ENCODE peak calls at places on chromosomes 5 and 9, in ten cellular contexts. N is bronchial epithelial cell; X is lung; Y is K562; E is AG04449; J is CD8-positive, alpha-beta T cell; Q is esophagus squamous epithelium; F is uterus; S is mesothelial cell of epicardium; C is MM.1S. L is an unnamed sample.

GRCh38 chr9:5025416-5025815 is 40.3 kb downstream of the JAK2 start:
- DNase-seq in J (no peak), Y (no peak), X (no peak), F (no peak), C (no peak), Q (no peak), S (no peak), E (no peak), N (peak), L (no peak)

GRCh38 chr9:118230319-118230718 is 526.1 kb downstream of the TLR4 start:
- DNase-seq in X (no peak), E (no peak), Y (no peak), J (no peak), Q (no peak), S (no peak), N (no peak), C (no peak), F (no peak), L (no peak)

GRCh38 chr5:32852535-32852934 is 141.4 kb downstream of the NPR3 start:
- DNase-seq in C (no peak), S (no peak), F (no peak), X (no peak), Y (no peak), E (peak), Q (no peak), J (no peak), N (peak), L (no peak)

GRCh38 chr9:129412814-129413536 is 207.9 kb downstream of the C9orf50 start:
- DNase-seq in E (peak), Q (no peak), C (peak), S (no peak), J (no peak), Y (peak), N (peak), X (peak), F (peak), L (no peak)

GRCh38 chr5:151257731-151258715 is 5.0 kb downstream of the GM2A start:
- DNase-seq in F (no peak), S (no peak), N (peak), Q (no peak), Y (no peak), J (no peak), E (no peak), X (no peak), C (no peak), L (no peak)

GRCh38 chr5:37539459-37539858 is 160.3 kb downstream of the WDR70 start:
- DNase-seq in F (no peak), N (peak), Y (no peak), C (no peak), X (no peak), S (no peak), J (no peak), E (no peak), Q (no peak), L (no peak)

GRCh38 chr9:129579294-129579693 is 41.6 kb downstream of the C9orf50 start:
- DNase-seq in E (no peak), J (no peak), Y (no peak), S (no peak), N (no peak), Q (no peak), F (no peak), X (no peak), C (no peak), L (no peak)

GRCh38 chr9:131776473-131776872 is 36.6 kb upstream of the RAPGEF1 start:
- DNase-seq in J (no peak), S (peak), F (no peak), C (peak), X (no peak), Y (peak), Q (no peak), E (no peak), N (peak), L (no peak)

GRCh38 chr5:120017523-120017922 is 388.2 kb downstream of the FAM170A start:
- DNase-seq in E (no peak), F (no peak), X (no peak), S (no peak), Y (no peak), C (no peak), N (peak), J (no peak), Q (no peak), L (no peak)

GRCh38 chr5:74490814-74491213 is 149.7 kb downstream of the ENC1 start:
- DNase-seq in S (no peak), X (no peak), Y (no peak), J (no peak), Q (no peak), N (peak), F (no peak), E (no peak), C (peak), L (no peak)

GRCh38 chr5:7592910-7593309 is 197.0 kb downstream of the ADCY2 start:
- DNase-seq in Y (no peak), E (no peak), N (no peak), X (no peak), S (no peak), C (peak), Q (no peak), J (no peak), F (no peak), L (no peak)

GRCh38 chr9:113612828-113613227 is 149.3 kb downstream of the RGS3 start:
- DNase-seq in S (no peak), Q (no peak), Y (no peak), E (no peak), C (no peak), F (no peak), X (no peak), J (no peak), N (no peak), L (no peak)

GRCh38 chr9:37753489-37754190 is at the start of gene TRMT10B:
- DNase-seq in J (peak), Q (no peak), S (peak), F (peak), C (peak), Y (peak), E (no peak), X (peak), N (peak), L (peak)

GRCh38 chr5:180121799-180122198 is 50.2 kb upstream of the RNF130 start:
- DNase-seq in J (no peak), S (no peak), F (no peak), N (no peak), X (no peak), Y (no peak), C (no peak), Q (no peak), E (no peak), L (no peak)

GRCh38 chr5:157431544-157432200 is 28.3 kb upstream of the NIPAL4 start:
- DNase-seq in Q (no peak), S (no peak), X (no peak), N (peak), Y (no peak), F (no peak), J (no peak), E (peak), C (peak), L (no peak)

GRCh38 chr9:27436234-27436633 is 87.9 kb upstream of the IFNK start:
- DNase-seq in Q (no peak), J (no peak), F (no peak), E (no peak), Y (no peak), N (peak), C (no peak), X (no peak), S (no peak), L (no peak)

DNA sequence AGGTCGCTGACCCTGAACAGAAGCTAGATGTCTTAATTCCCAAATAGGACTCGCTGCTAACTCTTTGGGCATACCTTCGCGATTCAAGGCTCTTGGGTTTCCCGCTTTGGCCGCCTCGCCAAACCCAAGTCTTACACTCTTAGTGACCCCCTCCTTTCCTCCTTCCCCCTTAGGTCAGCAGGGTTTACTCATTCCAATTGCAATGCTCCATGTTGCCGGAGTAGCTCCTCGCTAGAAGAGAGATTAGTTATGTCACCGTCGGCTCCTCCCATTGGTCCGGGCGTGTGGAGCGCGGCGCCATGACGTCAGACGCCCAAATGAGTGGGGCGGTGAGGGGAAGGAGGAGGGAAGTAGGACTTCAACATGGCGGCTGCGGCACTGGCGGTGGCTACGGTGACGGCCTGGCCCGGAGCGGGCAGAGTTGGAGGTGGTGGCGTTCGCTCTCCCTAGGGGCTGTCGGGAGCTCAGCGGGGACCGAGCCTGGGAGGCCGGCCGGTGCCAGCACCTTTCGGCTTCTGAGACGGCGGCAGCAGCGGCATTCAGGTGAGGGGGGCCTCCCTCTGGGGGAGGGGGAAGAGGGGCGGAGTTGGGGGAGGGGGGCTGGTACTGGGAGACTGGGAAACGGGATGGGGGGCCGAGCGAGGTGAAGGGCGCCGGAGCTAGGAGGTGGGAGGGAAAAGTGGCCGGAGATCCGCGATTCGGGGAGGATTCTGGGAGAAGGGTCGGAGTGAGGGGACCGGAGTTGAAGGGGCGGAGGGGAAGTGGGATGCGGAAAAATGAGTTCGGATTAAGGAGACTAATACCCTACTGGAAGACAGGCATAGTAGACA is at the start of gene UBAP1:
- DNase-seq in E (peak), Y (peak), Q (peak), X (peak), N (peak), S (peak), C (peak), F (peak), J (peak), L (peak)
- TF ChIP-seq CTCF in E (no peak), Y (no peak), Q (peak), X (no peak), N (no peak), S (no peak), C (no peak), F (no peak), J (no peak), L (no peak)

DNA sequence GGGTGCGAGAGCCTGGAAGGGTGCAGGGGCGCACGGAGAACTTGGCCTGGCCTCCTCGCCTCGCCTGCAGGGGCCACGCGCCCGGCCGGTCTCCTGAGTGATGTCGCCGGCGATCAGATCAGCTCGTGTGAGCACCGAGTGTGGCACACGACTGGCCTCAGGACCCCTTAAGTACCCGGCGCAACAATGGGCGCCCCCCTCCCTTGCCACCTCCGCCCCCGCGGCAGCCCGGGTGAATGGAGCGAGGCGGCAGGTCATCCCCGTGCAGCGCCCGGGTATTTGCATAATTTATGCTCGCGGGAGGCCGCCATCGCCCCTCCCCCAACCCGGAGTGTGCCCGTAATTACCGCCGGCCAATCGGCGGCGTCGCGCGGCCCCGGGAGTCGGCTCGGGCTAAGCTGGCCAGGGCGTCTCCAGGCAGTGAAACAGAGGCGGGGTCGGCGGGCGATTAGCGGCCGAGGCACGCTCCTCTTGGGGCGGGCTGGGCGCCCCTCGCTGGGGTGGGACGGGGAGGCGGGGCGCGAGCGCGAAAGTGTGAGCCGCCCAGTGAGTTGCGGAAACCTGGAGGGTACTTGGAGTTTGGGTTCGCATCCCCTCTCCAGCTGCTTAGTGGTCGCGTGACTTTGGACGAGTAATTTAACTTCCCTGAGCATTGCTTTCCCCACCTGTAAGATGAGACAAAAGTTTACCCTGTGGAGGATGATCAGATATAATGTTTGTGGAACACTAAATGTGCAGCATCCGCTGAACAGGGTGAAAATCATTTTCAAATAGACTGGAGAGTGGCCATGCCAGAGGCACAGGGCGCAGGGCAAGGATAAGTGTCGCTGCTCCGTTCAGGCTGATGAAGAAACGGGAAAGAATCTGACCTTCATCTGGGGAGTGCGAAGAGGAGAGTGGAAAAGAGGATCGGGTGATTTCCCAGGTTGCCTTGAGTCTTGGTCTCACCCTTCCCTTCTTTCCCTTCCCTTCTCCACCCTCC is at the start of gene NEUROG1:
- DNase-seq in X (no peak), Y (no peak), C (no peak), N (no peak), Q (no peak), S (no peak), J (no peak), E (no peak), F (no peak), L (peak)
- TF ChIP-seq CTCF in X (no peak), Y (no peak), C (no peak), N (no peak), Q (no peak), S (no peak), J (no peak), E (no peak), F (no peak), L (no peak)

GRCh38 chr5:117788596-117788995 is 1199.8 kb downstream of the DTWD2 start:
- DNase-seq in Y (no peak), N (no peak), E (no peak), X (no peak), Q (no peak), J (no peak), F (no peak), C (no peak), S (no peak), L (no peak)
- TF ChIP-seq CTCF in Y (no peak), N (no peak), E (no peak), X (no peak), Q (no peak), J (no peak), F (no peak), C (no peak), S (no peak), L (no peak)

GRCh38 chr9:130627051-130627450 is 37.3 kb upstream of the PRDM12 start:
- DNase-seq in J (no peak), S (no peak), E (no peak), F (no peak), X (no peak), Y (no peak), N (no peak), C (no peak), Q (no peak), L (no peak)

GRCh38 chr9:130627896-130628792 is 36.2 kb upstream of the PRDM12 start:
- DNase-seq in F (no peak), J (no peak), Q (no peak), N (no peak), E (no peak), X (no peak), Y (no peak), S (no peak), C (no peak), L (no peak)

GRCh38 chr9:130623466-130623865 is 40.9 kb upstream of the PRDM12 start:
- DNase-seq in J (no peak), N (no peak), X (no peak), C (no peak), S (no peak), Y (no peak), Q (no peak), E (no peak), F (no peak), L (no peak)

GRCh38 chr9:130624154-130624553 is 40.2 kb upstream of the PRDM12 start:
- DNase-seq in E (no peak), X (no peak), N (no peak), Y (no peak), J (no peak), F (no peak), C (no peak), S (no peak), Q (no peak), L (no peak)

DNA sequence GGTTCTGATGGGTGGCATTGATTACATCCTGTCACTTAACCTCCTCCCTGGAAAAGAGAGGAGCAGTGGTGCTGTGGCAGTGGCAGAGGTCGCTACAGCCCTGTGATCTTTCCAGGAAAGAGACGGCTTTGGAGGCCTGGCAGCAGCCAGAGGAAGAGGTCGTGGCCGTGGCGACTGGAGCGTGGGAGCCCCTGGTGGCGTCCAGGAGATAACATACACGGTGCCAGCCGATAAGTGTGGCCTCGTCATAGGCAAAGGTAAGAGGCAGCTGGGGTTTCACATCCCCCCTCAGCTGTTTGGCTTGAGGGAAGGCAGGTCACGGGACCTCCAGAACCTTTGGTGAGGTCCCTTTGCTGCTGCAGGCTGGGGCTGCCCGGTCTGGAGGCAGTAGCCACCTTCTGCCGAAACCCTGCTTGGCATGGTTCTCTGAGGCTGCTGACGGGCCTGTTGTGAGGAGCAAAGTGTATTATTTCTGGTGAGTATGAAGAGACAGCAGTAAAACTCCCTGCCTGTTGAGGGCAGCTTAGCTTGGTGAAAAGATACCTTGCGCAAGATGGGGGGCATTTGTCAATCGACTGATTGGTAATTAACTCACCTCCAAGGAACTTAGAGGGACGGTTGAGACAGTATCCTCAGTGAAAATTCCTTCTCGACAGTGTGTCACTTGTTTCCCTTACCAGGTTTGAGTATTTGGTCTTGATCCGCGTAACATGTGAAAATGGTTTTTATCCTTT is 38.0 kb upstream of the PRDM12 start:
- DNase-seq in E (no peak), N (no peak), C (no peak), Y (no peak), J (no peak), Q (no peak), F (no peak), X (no peak), S (no peak), L (no peak)
- TF ChIP-seq CTCF in E (no peak), N (no peak), C (no peak), Y (peak), J (no peak), Q (no peak), F (no peak), X (no peak), S (no peak), L (no peak)

DNA sequence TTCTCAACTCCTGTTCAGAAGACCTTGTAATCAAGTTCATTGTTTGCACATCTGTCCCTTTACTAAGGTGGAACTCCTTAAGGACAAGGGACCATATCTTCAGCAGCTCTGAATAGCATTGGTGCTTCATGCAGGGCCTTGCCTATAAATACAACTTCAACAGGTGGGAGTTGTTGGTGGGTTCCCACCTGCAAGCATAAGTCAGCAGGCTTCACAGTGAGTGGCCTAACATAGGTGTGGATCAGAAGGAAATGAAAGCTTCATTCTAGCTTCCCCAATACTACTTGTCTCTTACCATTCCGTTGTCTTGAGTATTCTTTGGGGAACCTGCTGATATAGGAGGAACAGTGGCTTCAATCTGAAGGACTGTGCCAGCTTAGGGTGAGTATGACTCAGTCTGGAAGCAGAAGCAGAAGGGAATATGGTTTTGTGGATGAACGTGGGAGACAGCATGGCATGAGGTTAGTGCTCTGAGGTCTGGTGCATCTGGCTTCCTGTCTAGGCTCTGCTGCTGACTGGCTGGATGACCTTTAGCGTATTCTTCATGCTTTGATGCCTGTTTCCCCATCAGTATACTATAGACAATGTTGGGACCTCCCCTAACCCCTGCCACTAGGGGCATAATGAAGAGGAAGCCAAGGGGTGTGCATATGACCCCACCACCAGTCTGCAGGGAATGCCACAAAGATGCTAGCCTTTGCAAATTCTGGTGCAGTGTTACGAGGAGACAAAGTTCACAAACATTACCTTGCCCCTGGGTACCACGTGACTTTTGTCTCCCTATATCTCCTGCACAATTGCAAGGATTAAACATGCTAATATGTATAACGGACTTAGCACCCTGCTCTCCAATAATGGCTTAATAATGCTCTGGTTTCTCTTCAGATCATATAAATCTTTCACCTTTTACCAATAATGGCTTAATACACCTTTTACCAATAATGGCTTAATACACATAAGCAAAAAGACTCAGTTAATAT is 192.3 kb downstream of the PALM2AKAP2 start:
- DNase-seq in S (no peak), Q (no peak), N (no peak), C (peak), Y (no peak), F (no peak), J (no peak), X (no peak), E (no peak), L (no peak)
- TF ChIP-seq CTCF in S (no peak), Q (no peak), N (no peak), C (peak), Y (no peak), F (no peak), J (no peak), X (no peak), E (no peak), L (no peak)

GRCh38 chr9:112332674-112332976 is 794 bp downstream of the PTBP3 start:
- DNase-seq in X (no peak), J (no peak), S (no peak), Q (no peak), N (no peak), Y (no peak), C (no peak), F (no peak), E (no peak), L (no peak)
- TF ChIP-seq CTCF in X (no peak), J (no peak), S (no peak), Q (peak), N (no peak), Y (peak), C (no peak), F (no peak), E (no peak), L (no peak)

GRCh38 chr5:77771452-77771851 is 4.7 kb downstream of the TBCA start:
- DNase-seq in E (no peak), J (no peak), C (no peak), Q (no peak), S (no peak), N (peak), X (no peak), Y (no peak), F (no peak), L (no peak)

GRCh38 chr5:77775773-77776605 is at the start of gene TBCA:
- DNase-seq in Y (peak), N (peak), C (peak), E (peak), X (peak), J (peak), F (peak), Q (peak), S (peak), L (peak)

GRCh38 chr5:77772729-77773128 is 3.4 kb downstream of the TBCA start:
- DNase-seq in F (no peak), C (no peak), Q (no peak), E (no peak), S (no peak), J (no peak), X (no peak), Y (no peak), N (no peak), L (no peak)

GRCh38 chr5:77774981-77775772 is 962 bp downstream of the TBCA start:
- DNase-seq in S (no peak), Q (no peak), N (no peak), C (no peak), J (no peak), E (no peak), X (no peak), F (no peak), Y (no peak), L (no peak)

GRCh38 chr5:77773734-77774280 is 2.3 kb downstream of the TBCA start:
- DNase-seq in E (no peak), C (no peak), Q (no peak), F (no peak), Y (no peak), J (no peak), S (no peak), X (no peak), N (no peak), L (no peak)
- TF ChIP-seq CTCF in E (no peak), C (no peak), Q (no peak), F (no peak), Y (no peak), J (no peak), S (no peak), X (no peak), N (no peak), L (no peak)

L was measured in D721Med.